ENCODE peak calls at places on chromosomes 2 and 18, in four cellular contexts. U is mesenchymal stem cell, L is IMR-90, I is H9. R is an unnamed sample.

GRCh38 chr2:228655341-228655740 is 473.9 kb upstream of the SPHKAP start:
- DNase-seq in L (peak), I (no peak), U (no peak), R (no peak)

GRCh38 chr2:124542932-124543640 is 518.0 kb downstream of the CNTNAP5 start:
- DNase-seq in U (no peak), L (no peak), I (no peak), R (no peak)

GRCh38 chr18:25351280-25351772 is 640 bp downstream of the ZNF521 start:
- DNase-seq in I (no peak), U (peak), L (peak), R (no peak)

GRCh38 chr18:78957140-78957539 is 22.5 kb upstream of the SALL3 start:
- DNase-seq in I (no peak), U (no peak), L (no peak), R (no peak)

GRCh38 chr2:46780411-46780800 is 135.2 kb downstream of the MCFD2 start:
- DNase-seq in U (no peak), I (no peak), L (no peak), R (no peak)

GRCh38 chr2:212539145-212539880 is 711 bp upstream of the ERBB4 start:
- DNase-seq in L (no peak), U (no peak), I (peak), R (peak)

GRCh38 chr2:95022309-95023221 is 2.9 kb upstream of the MAL start:
- DNase-seq in U (no peak), I (peak), L (peak), R (peak)

GRCh38 chr2:228767196-228767595 is 503.9 kb downstream of the PID1 start:
- DNase-seq in I (no peak), L (peak), U (no peak), R (no peak)

GRCh38 chr18:68417826-68418225 is 297.1 kb downstream of the TMX3 start:
- DNase-seq in L (peak), U (peak), I (no peak), R (no peak)

GRCh38 chr2:232455426-232456255 is at the start of gene ALPI:
- DNase-seq in U (no peak), L (no peak), I (no peak), R (no peak)

GRCh38 chr2:9336534-9337354 is 86.6 kb downstream of the ITGB1BP1 start:
- DNase-seq in U (peak), L (peak), I (no peak), R (no peak)

GRCh38 chr2:216497808-216498366 is 757 bp upstream of the RPL37A start:
- DNase-seq in L (no peak), I (no peak), U (no peak), R (no peak)
- H2BK15ac ChIP-seq in L (peak), I (no peak), U (peak), R (no peak)

GRCh38 chr2:23589220-23589647 is 204.3 kb downstream of the KLHL29 start:
- DNase-seq in L (no peak), U (no peak), I (no peak), R (no peak)
- H2AK5ac ChIP-seq in L (no peak), U (no peak), I (no peak), R (no peak)

GRCh38 chr18:54218299-54218698 is 6.2 kb downstream of the MBD2 start:
- DNase-seq in U (no peak), I (no peak), L (no peak), R (no peak)

GRCh38 chr18:54224379-54225014 is at the start of gene MBD2:
- DNase-seq in I (peak), L (peak), U (peak), R (peak)

GRCh38 chr18:54223568-54224241 is 764 bp downstream of the MBD2 start:
- DNase-seq in U (peak), I (peak), L (peak), R (peak)

GRCh38 chr18:54220406-54220805 is 4.1 kb downstream of the MBD2 start:
- DNase-seq in I (no peak), U (no peak), L (no peak), R (no peak)

DNA sequence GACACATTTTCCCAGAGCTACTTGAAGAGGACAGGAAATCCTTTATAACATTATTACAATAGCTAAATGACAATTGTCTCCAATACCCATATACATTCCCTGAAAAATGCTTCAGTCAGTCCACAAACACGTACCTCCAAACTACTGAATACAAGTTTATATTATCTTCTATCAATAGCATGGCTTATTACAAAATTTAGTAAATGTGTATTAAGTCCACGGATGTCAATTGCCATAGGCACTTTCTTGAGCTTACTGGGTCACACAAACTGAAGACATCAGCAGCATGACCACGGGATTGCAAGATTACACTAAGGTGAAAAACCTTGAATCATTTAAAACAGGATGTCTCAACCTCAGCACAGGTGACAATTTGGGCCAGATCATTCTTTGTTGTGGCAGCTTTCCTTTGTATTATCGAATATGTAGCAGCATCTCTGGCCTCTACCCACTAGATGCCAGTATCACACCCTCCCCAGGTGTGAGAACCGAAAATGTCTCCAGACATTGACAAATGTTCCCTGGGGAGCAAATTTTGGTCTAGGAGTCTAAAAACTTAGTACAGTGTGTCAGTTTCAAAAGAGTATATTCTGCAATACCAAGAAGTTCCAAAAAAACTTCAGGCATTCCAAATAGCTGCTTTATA is 1.4 kb downstream of the MBD2 start:
- DNase-seq in I (no peak), L (no peak), U (no peak), R (peak)
- H2BK15ac ChIP-seq in I (no peak), L (no peak), U (no peak), R (no peak)

GRCh38 chr18:76492669-76493212 is 2.3 kb downstream of the ZNF516 start:
- DNase-seq in L (peak), I (peak), U (peak), R (peak)

GRCh38 chr18:76491436-76491800 is 3.6 kb downstream of the ZNF516 start:
- DNase-seq in L (peak), I (peak), U (peak), R (peak)

GRCh38 chr18:76493213-76494107 is 1.6 kb downstream of the ZNF516 start:
- DNase-seq in L (peak), U (peak), I (peak), R (peak)

GRCh38 chr18:76490701-76491171 is 4.3 kb downstream of the ZNF516 start:
- DNase-seq in L (peak), I (no peak), U (peak), R (peak)

DNA sequence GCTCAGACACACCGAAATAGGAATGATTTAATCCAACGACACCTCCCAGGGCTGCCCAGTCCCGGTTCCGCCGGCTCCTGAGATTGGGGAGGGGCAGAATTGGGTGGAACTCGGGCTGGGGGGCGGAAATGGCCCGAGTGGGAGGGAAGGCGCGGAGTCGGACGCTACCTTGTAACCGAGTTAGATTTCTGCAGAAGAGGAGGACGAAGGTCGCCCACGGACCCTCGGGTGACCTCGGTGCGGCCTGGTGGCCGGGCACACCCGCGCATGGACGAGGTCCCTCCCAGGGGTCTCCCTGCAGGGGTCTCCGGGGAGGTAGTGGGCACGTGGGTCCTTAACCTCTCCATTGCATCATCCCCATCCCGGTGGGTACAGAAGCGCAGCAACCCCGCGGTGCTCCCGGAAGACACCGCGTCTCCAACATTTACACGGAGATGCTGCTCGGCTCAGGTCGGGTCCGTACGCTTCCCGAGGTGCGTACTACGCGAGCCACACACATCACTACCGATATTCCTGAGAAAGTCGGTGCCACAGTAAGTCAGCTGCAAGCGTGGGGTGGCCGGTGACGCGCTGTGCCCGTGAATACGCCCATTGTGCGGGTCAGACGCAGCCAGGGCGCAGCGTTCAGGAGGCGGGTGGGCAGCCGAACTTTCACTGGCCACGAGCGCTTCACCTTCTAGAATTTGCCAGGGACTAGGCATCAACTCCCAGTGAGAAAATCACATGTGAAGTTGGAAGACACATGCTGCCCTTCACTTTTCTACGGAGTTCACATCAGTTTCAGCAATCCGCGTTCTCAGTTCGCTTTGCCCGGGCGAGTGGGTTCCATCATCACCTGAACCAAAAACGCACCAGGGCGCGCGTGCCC is 3.0 kb downstream of the ZNF516 start:
- DNase-seq in U (peak), I (peak), L (peak), R (peak)
- H2AK5ac ChIP-seq in U (no peak), I (no peak), L (peak), R (no peak)

DNA sequence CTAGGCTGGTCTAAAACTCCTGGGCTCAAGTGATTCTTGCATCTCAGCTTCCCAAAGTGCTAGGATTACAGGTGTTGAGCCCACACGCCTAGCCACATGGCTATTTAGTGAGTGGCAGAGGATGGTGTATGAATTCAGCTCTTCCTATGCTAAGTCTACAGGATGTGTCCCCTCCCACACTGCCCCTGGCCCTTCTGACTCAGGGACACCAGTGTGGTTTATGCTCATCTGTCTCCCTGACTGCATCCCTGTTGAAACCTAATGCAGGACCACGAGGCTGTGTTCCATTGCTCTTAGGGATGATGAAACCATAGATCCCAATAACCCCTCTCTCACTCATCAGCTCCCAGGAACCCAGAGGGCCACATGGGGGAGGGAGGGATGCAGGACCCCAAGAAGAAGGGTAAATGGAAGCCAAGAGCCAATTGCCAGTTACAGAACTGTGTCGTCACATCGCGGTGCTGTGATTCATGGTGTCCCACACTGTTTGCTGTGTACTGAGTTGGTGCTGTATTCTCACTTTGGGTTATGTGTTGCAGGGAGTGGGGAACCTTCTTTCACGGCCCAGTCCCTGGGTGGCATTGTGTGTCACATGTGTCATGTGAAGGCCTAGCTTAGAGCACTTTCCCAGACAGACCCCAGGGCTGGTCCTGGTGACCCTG is 102.9 kb upstream of the HAAO start:
- DNase-seq in I (no peak), U (no peak), L (peak), R (no peak)
- H2BK15ac ChIP-seq in I (no peak), U (no peak), L (peak), R (no peak)

GRCh38 chr2:106270471-106270891 is 76.4 kb upstream of the UXS1 start:
- DNase-seq in I (no peak), L (no peak), U (no peak), R (no peak)

GRCh38 chr2:106267997-106268396 is 73.9 kb upstream of the UXS1 start:
- DNase-seq in U (no peak), L (no peak), I (no peak), R (no peak)

GRCh38 chr2:106275971-106276370 is 81.9 kb upstream of the UXS1 start:
- DNase-seq in I (no peak), U (no peak), L (no peak), R (no peak)

GRCh38 chr2:106269591-106270291 is 75.6 kb upstream of the UXS1 start:
- DNase-seq in L (no peak), U (no peak), I (no peak), R (no peak)

GRCh38 chr2:106272202-106272807 is 78.2 kb upstream of the UXS1 start:
- DNase-seq in L (no peak), I (peak), U (no peak), R (peak)
- H2AK5ac ChIP-seq in L (no peak), I (no peak), U (no peak), R (no peak)

R was measured in mesendoderm.